ENCODE peak calls at places on chromosomes 2 and 18, in nine cellular contexts. One of them, this sample, is unnamed.

GRCh38 chr18:57185434-57185833 is 38.5 kb downstream of the BOD1L2 start:
- DNase-seq in amniotic stem cell: no peak
- DNase-seq in kidney epithelial cell: no peak
- DNase-seq in hypothalamus: no peak
- DNase-seq in NAMALWA: no peak
- DNase-seq in progenitor cell of endocrine pancreas: no peak
- DNase-seq in Peyer's patch: no peak
- DNase-seq in midbrain: no peak
- DNase-seq in glutamatergic neuron: no peak
- DNase-seq in this sample: no peak

GRCh38 chr2:33671198-33671597 is 72.1 kb upstream of the FAM98A start:
- DNase-seq in amniotic stem cell: no peak
- DNase-seq in kidney epithelial cell: no peak
- DNase-seq in hypothalamus: no peak
- DNase-seq in NAMALWA: no peak
- DNase-seq in progenitor cell of endocrine pancreas: no peak
- DNase-seq in Peyer's patch: no peak
- DNase-seq in midbrain: no peak
- DNase-seq in glutamatergic neuron: no peak
- DNase-seq in this sample: no peak

GRCh38 chr2:143161982-143162837 is 33.0 kb downstream of the ARHGAP15 start:
- DNase-seq in amniotic stem cell: no peak
- DNase-seq in kidney epithelial cell: peak
- DNase-seq in hypothalamus: peak
- DNase-seq in NAMALWA: peak
- DNase-seq in progenitor cell of endocrine pancreas: peak
- DNase-seq in Peyer's patch: peak
- DNase-seq in midbrain: peak
- DNase-seq in glutamatergic neuron: peak
- DNase-seq in this sample: no peak

GRCh38 chr2:22957441-22957840 is 427.5 kb upstream of the KLHL29 start:
- DNase-seq in amniotic stem cell: no peak
- DNase-seq in kidney epithelial cell: no peak
- DNase-seq in hypothalamus: no peak
- DNase-seq in NAMALWA: no peak
- DNase-seq in progenitor cell of endocrine pancreas: no peak
- DNase-seq in Peyer's patch: no peak
- DNase-seq in midbrain: no peak
- DNase-seq in glutamatergic neuron: no peak
- DNase-seq in this sample: no peak

GRCh38 chr2:232537499-232537898 is 2.0 kb upstream of the CHRNG start:
- DNase-seq in amniotic stem cell: no peak
- DNase-seq in kidney epithelial cell: no peak
- DNase-seq in hypothalamus: no peak
- DNase-seq in NAMALWA: no peak
- DNase-seq in progenitor cell of endocrine pancreas: no peak
- DNase-seq in Peyer's patch: no peak
- DNase-seq in midbrain: no peak
- DNase-seq in glutamatergic neuron: no peak
- DNase-seq in this sample: no peak

GRCh38 chr2:85785027-85785822 is 31.4 kb downstream of the ATOH8 start:
- DNase-seq in amniotic stem cell: peak
- DNase-seq in kidney epithelial cell: no peak
- DNase-seq in hypothalamus: peak
- DNase-seq in NAMALWA: peak
- DNase-seq in progenitor cell of endocrine pancreas: no peak
- DNase-seq in Peyer's patch: no peak
- DNase-seq in midbrain: peak
- DNase-seq in glutamatergic neuron: no peak
- DNase-seq in this sample: no peak

GRCh38 chr2:192194866-192195547 is at the start of gene TMEFF2:
- DNase-seq in amniotic stem cell: peak
- DNase-seq in kidney epithelial cell: peak
- DNase-seq in hypothalamus: peak
- DNase-seq in NAMALWA: no peak
- DNase-seq in progenitor cell of endocrine pancreas: peak
- DNase-seq in Peyer's patch: peak
- DNase-seq in midbrain: peak
- DNase-seq in glutamatergic neuron: peak
- DNase-seq in this sample: peak

GRCh38 chr2:127103243-127104165 is 3.5 kb downstream of the BIN1 start:
- DNase-seq in amniotic stem cell: no peak
- DNase-seq in kidney epithelial cell: no peak
- DNase-seq in hypothalamus: no peak
- DNase-seq in NAMALWA: no peak
- DNase-seq in progenitor cell of endocrine pancreas: no peak
- DNase-seq in Peyer's patch: peak
- DNase-seq in midbrain: peak
- DNase-seq in glutamatergic neuron: no peak
- DNase-seq in this sample: peak

GRCh38 chr2:20223345-20224190 is 1.4 kb downstream of the SDC1 start:
- DNase-seq in amniotic stem cell: no peak
- DNase-seq in kidney epithelial cell: no peak
- DNase-seq in hypothalamus: no peak
- DNase-seq in NAMALWA: no peak
- DNase-seq in progenitor cell of endocrine pancreas: peak
- DNase-seq in Peyer's patch: no peak
- DNase-seq in midbrain: no peak
- DNase-seq in glutamatergic neuron: no peak
- DNase-seq in this sample: peak

GRCh38 chr2:239471011-239471792 is 70.4 kb upstream of the HDAC4 start:
- DNase-seq in amniotic stem cell: no peak
- DNase-seq in kidney epithelial cell: no peak
- DNase-seq in hypothalamus: no peak
- DNase-seq in NAMALWA: no peak
- DNase-seq in progenitor cell of endocrine pancreas: no peak
- DNase-seq in Peyer's patch: peak
- DNase-seq in midbrain: no peak
- DNase-seq in glutamatergic neuron: no peak
- DNase-seq in this sample: no peak

GRCh38 chr18:360676-361075 is 92.8 kb upstream of the THOC1 start:
- DNase-seq in amniotic stem cell: no peak
- DNase-seq in kidney epithelial cell: no peak
- DNase-seq in hypothalamus: no peak
- DNase-seq in NAMALWA: no peak
- DNase-seq in progenitor cell of endocrine pancreas: no peak
- DNase-seq in Peyer's patch: no peak
- DNase-seq in midbrain: no peak
- DNase-seq in glutamatergic neuron: no peak
- DNase-seq in this sample: no peak

GRCh38 chr2:190382851-190383250 is 25.3 kb upstream of the MFSD6 start:
- DNase-seq in amniotic stem cell: no peak
- DNase-seq in kidney epithelial cell: peak
- DNase-seq in hypothalamus: no peak
- DNase-seq in NAMALWA: peak
- DNase-seq in progenitor cell of endocrine pancreas: no peak
- DNase-seq in Peyer's patch: peak
- DNase-seq in midbrain: peak
- DNase-seq in glutamatergic neuron: no peak
- DNase-seq in this sample: no peak

GRCh38 chr2:57864926-57865325 is 181.7 kb upstream of the VRK2 start:
- DNase-seq in amniotic stem cell: no peak
- DNase-seq in kidney epithelial cell: no peak
- DNase-seq in hypothalamus: no peak
- DNase-seq in NAMALWA: no peak
- DNase-seq in progenitor cell of endocrine pancreas: no peak
- DNase-seq in Peyer's patch: no peak
- DNase-seq in midbrain: no peak
- DNase-seq in glutamatergic neuron: no peak
- DNase-seq in this sample: no peak

GRCh38 chr2:19120941-19121750 is 237.3 kb downstream of the OSR1 start:
- DNase-seq in amniotic stem cell: peak
- DNase-seq in kidney epithelial cell: peak
- DNase-seq in hypothalamus: no peak
- DNase-seq in NAMALWA: no peak
- DNase-seq in progenitor cell of endocrine pancreas: no peak
- DNase-seq in Peyer's patch: no peak
- DNase-seq in midbrain: peak
- DNase-seq in glutamatergic neuron: no peak
- DNase-seq in this sample: no peak

GRCh38 chr2:133788391-133788790 is 220.1 kb upstream of the NCKAP5 start:
- DNase-seq in amniotic stem cell: no peak
- DNase-seq in kidney epithelial cell: no peak
- DNase-seq in hypothalamus: no peak
- DNase-seq in NAMALWA: no peak
- DNase-seq in progenitor cell of endocrine pancreas: no peak
- DNase-seq in Peyer's patch: no peak
- DNase-seq in midbrain: no peak
- DNase-seq in glutamatergic neuron: no peak
- DNase-seq in this sample: no peak

GRCh38 chr2:84931384-84931821 is 25.9 kb downstream of the TMSB10 start:
- DNase-seq in amniotic stem cell: no peak
- DNase-seq in kidney epithelial cell: no peak
- DNase-seq in hypothalamus: no peak
- DNase-seq in NAMALWA: no peak
- DNase-seq in progenitor cell of endocrine pancreas: no peak
- DNase-seq in Peyer's patch: peak
- DNase-seq in midbrain: no peak
- DNase-seq in glutamatergic neuron: no peak
- DNase-seq in this sample: no peak

GRCh38 chr2:110864176-110864575 is 131.8 kb downstream of the ACOXL start:
- DNase-seq in amniotic stem cell: no peak
- DNase-seq in kidney epithelial cell: no peak
- DNase-seq in hypothalamus: no peak
- DNase-seq in NAMALWA: peak
- DNase-seq in progenitor cell of endocrine pancreas: no peak
- DNase-seq in Peyer's patch: peak
- DNase-seq in midbrain: no peak
- DNase-seq in glutamatergic neuron: no peak
- DNase-seq in this sample: no peak